ENCODE peak calls at places on chromosomes 7 and 10, in six cellular contexts. One of them, this sample, is unnamed.

GRCh38 chr7:121446526-121446925 is 50.4 kb upstream of the FAM3C start:
- DNase-seq in cardiac muscle cell: no peak
- DNase-seq in amniotic stem cell: no peak
- DNase-seq in T-helper 9 cell: no peak
- DNase-seq in nucleus accumbens: no peak
- DNase-seq in stimulated activated CD4-positive, alpha-beta T cell treated with anti-CD3 and anti-CD28 coated beads, Interleukin-1b, Interleukin-23, amount 100 ng/mL, for 1 hour: no peak
- DNase-seq in this sample: no peak

GRCh38 chr10:92822964-92823363 is 25.4 kb upstream of the EXOC6 start:
- DNase-seq in T-helper 9 cell: no peak
- DNase-seq in nucleus accumbens: no peak
- DNase-seq in stimulated activated CD4-positive, alpha-beta T cell treated with anti-CD3 and anti-CD28 coated beads, Interleukin-1b, Interleukin-23, amount 100 ng/mL, for 1 hour: no peak
- DNase-seq in cardiac muscle cell: no peak
- DNase-seq in amniotic stem cell: no peak
- DNase-seq in this sample: no peak

GRCh38 chr10:14200645-14201534 is 129.8 kb downstream of the FRMD4A start:
- DNase-seq in amniotic stem cell: no peak
- DNase-seq in stimulated activated CD4-positive, alpha-beta T cell treated with anti-CD3 and anti-CD28 coated beads, Interleukin-1b, Interleukin-23, amount 100 ng/mL, for 1 hour: no peak
- DNase-seq in nucleus accumbens: no peak
- DNase-seq in T-helper 9 cell: peak
- DNase-seq in cardiac muscle cell: no peak
- DNase-seq in this sample: no peak

GRCh38 chr7:28990200-28990960 is 32.2 kb upstream of the TRIL start:
- DNase-seq in stimulated activated CD4-positive, alpha-beta T cell treated with anti-CD3 and anti-CD28 coated beads, Interleukin-1b, Interleukin-23, amount 100 ng/mL, for 1 hour: no peak
- DNase-seq in T-helper 9 cell: no peak
- DNase-seq in amniotic stem cell: no peak
- DNase-seq in cardiac muscle cell: no peak
- DNase-seq in nucleus accumbens: no peak
- DNase-seq in this sample: no peak

GRCh38 chr7:13057462-13058200 is 370.2 kb downstream of the ARL4A start:
- DNase-seq in T-helper 9 cell: no peak
- DNase-seq in stimulated activated CD4-positive, alpha-beta T cell treated with anti-CD3 and anti-CD28 coated beads, Interleukin-1b, Interleukin-23, amount 100 ng/mL, for 1 hour: no peak
- DNase-seq in cardiac muscle cell: no peak
- DNase-seq in amniotic stem cell: no peak
- DNase-seq in nucleus accumbens: no peak
- DNase-seq in this sample: no peak

GRCh38 chr10:10796061-10796773 is 221.5 kb upstream of the CELF2 start:
- DNase-seq in nucleus accumbens: no peak
- DNase-seq in stimulated activated CD4-positive, alpha-beta T cell treated with anti-CD3 and anti-CD28 coated beads, Interleukin-1b, Interleukin-23, amount 100 ng/mL, for 1 hour: no peak
- DNase-seq in cardiac muscle cell: no peak
- DNase-seq in amniotic stem cell: no peak
- DNase-seq in T-helper 9 cell: no peak
- DNase-seq in this sample: no peak

GRCh38 chr10:69285699-69286098 is 7.4 kb downstream of the HK1 start:
- DNase-seq in T-helper 9 cell: no peak
- DNase-seq in amniotic stem cell: no peak
- DNase-seq in nucleus accumbens: no peak
- DNase-seq in stimulated activated CD4-positive, alpha-beta T cell treated with anti-CD3 and anti-CD28 coated beads, Interleukin-1b, Interleukin-23, amount 100 ng/mL, for 1 hour: no peak
- DNase-seq in cardiac muscle cell: peak
- DNase-seq in this sample: no peak

GRCh38 chr10:51230828-51231227 is 156.5 kb downstream of the PRKG1 start:
- DNase-seq in T-helper 9 cell: no peak
- DNase-seq in stimulated activated CD4-positive, alpha-beta T cell treated with anti-CD3 and anti-CD28 coated beads, Interleukin-1b, Interleukin-23, amount 100 ng/mL, for 1 hour: no peak
- DNase-seq in nucleus accumbens: no peak
- DNase-seq in cardiac muscle cell: peak
- DNase-seq in amniotic stem cell: no peak
- DNase-seq in this sample: no peak

GRCh38 chr7:341841-342638 is 52.1 kb downstream of the FOXL3 start:
- DNase-seq in stimulated activated CD4-positive, alpha-beta T cell treated with anti-CD3 and anti-CD28 coated beads, Interleukin-1b, Interleukin-23, amount 100 ng/mL, for 1 hour: no peak
- DNase-seq in amniotic stem cell: no peak
- DNase-seq in cardiac muscle cell: no peak
- DNase-seq in nucleus accumbens: peak
- DNase-seq in T-helper 9 cell: no peak
- DNase-seq in this sample: peak

GRCh38 chr7:48244902-48245301 is 73.6 kb downstream of the ABCA13 start:
- DNase-seq in amniotic stem cell: no peak
- DNase-seq in T-helper 9 cell: no peak
- DNase-seq in stimulated activated CD4-positive, alpha-beta T cell treated with anti-CD3 and anti-CD28 coated beads, Interleukin-1b, Interleukin-23, amount 100 ng/mL, for 1 hour: no peak
- DNase-seq in nucleus accumbens: no peak
- DNase-seq in cardiac muscle cell: no peak
- DNase-seq in this sample: no peak

GRCh38 chr10:94146313-94146712 is 152.6 kb downstream of the PLCE1 start:
- DNase-seq in amniotic stem cell: no peak
- DNase-seq in T-helper 9 cell: no peak
- DNase-seq in cardiac muscle cell: no peak
- DNase-seq in nucleus accumbens: no peak
- DNase-seq in stimulated activated CD4-positive, alpha-beta T cell treated with anti-CD3 and anti-CD28 coated beads, Interleukin-1b, Interleukin-23, amount 100 ng/mL, for 1 hour: no peak
- DNase-seq in this sample: no peak

GRCh38 chr7:12777257-12777656 is 89.8 kb downstream of the ARL4A start:
- DNase-seq in nucleus accumbens: no peak
- DNase-seq in amniotic stem cell: no peak
- DNase-seq in cardiac muscle cell: no peak
- DNase-seq in stimulated activated CD4-positive, alpha-beta T cell treated with anti-CD3 and anti-CD28 coated beads, Interleukin-1b, Interleukin-23, amount 100 ng/mL, for 1 hour: no peak
- DNase-seq in T-helper 9 cell: no peak
- DNase-seq in this sample: no peak

This sample was measured in hippocampal formation.